ENCODE peak calls at places on chromosomes 4 and X, in eight cellular contexts. A is HFF-Myc, D is GM12864, E is HFFc6, Q is colonic mucosa, K is brain microvascular endothelial cell, Z is cardiac fibroblast, P is SK-N-SH. W is an unnamed sample.

GRCh38 chr4:37322122-37322521 is 77.6 kb downstream of the NWD2 start:
- DNase-seq in A (no peak), D (no peak), E (no peak), Q (no peak), K (no peak), Z (no peak), P (no peak), W (no peak)

GRCh38 chr4:153792007-153792892 is 3.4 kb upstream of the SFRP2 start:
- DNase-seq in A (no peak), D (no peak), E (no peak), Q (peak), K (peak), Z (peak), P (peak), W (peak)

GRCh38 chrX:19864736-19865135 is 22.7 kb downstream of the SH3KBP1 start:
- DNase-seq in A (no peak), D (no peak), E (no peak), Q (no peak), K (no peak), Z (no peak), P (no peak), W (no peak)

GRCh38 chrX:148448686-148449085 is 51.7 kb upstream of the AFF2 start:
- DNase-seq in A (no peak), D (no peak), E (no peak), Q (no peak), K (no peak), Z (no peak), P (no peak), W (no peak)

GRCh38 chr4:83618431-83618830 is 82.5 kb downstream of the GPAT3 start:
- DNase-seq in A (no peak), D (no peak), E (peak), Q (peak), K (peak), Z (peak), P (no peak), W (peak)

GRCh38 chrX:10800776-10801175 is 180.4 kb upstream of the MID1 start:
- DNase-seq in A (no peak), D (no peak), E (no peak), Q (no peak), K (no peak), Z (no peak), P (no peak), W (no peak)

GRCh38 chr4:39274503-39274902 is 91.7 kb downstream of the RFC1 start:
- DNase-seq in A (no peak), D (no peak), E (no peak), Q (no peak), K (no peak), Z (no peak), P (peak), W (no peak)

GRCh38 chr4:101049549-101050001 is 297.8 kb downstream of the PPP3CA start:
- DNase-seq in A (no peak), D (no peak), E (no peak), Q (no peak), K (no peak), Z (no peak), P (peak), W (no peak)

GRCh38 chr4:77202491-77202890 is 45.5 kb downstream of the CCNG2 start:
- DNase-seq in A (no peak), D (no peak), E (no peak), Q (peak), K (no peak), Z (no peak), P (no peak), W (no peak)

GRCh38 chrX:132716006-132716405 is 227.2 kb upstream of the MBNL3 start:
- DNase-seq in A (no peak), D (no peak), E (no peak), Q (no peak), K (no peak), Z (no peak), P (peak), W (peak)

GRCh38 chrX:132664273-132664672 is 175.4 kb upstream of the MBNL3 start:
- DNase-seq in A (no peak), D (no peak), E (no peak), Q (no peak), K (no peak), Z (no peak), P (no peak), W (no peak)

GRCh38 chr4:109721033-109721432 is 8.8 kb downstream of the PLA2G12A start:
- DNase-seq in A (no peak), D (no peak), E (no peak), Q (no peak), K (peak), Z (no peak), P (no peak), W (peak)

GRCh38 chr4:110869114-110869513 is 246.2 kb upstream of the PITX2 start:
- DNase-seq in A (no peak), D (no peak), E (peak), Q (no peak), K (peak), Z (peak), P (no peak), W (peak)

GRCh38 chr4:48033825-48034413 is 17.3 kb downstream of the NIPAL1 start:
- DNase-seq in A (no peak), D (no peak), E (peak), Q (peak), K (peak), Z (peak), P (peak), W (no peak)

GRCh38 chrX:87337267-87337666 is 180.3 kb upstream of the KLHL4 start:
- DNase-seq in A (no peak), D (no peak), E (no peak), Q (no peak), K (no peak), Z (peak), P (no peak), W (no peak)

GRCh38 chr4:9771069-9771468 is 10.4 kb upstream of the DRD5 start:
- DNase-seq in A (no peak), D (no peak), E (no peak), Q (no peak), K (no peak), Z (no peak), P (no peak), W (no peak)

GRCh38 chrX:110156167-110156754 is 153.3 kb downstream of the TMEM164 start:
- DNase-seq in A (no peak), D (no peak), E (no peak), Q (no peak), K (no peak), Z (no peak), P (no peak), W (no peak)

GRCh38 chr4:111954546-111954945 is 190.7 kb upstream of the FAM241A start:
- DNase-seq in A (no peak), D (no peak), E (no peak), Q (no peak), K (no peak), Z (no peak), P (no peak), W (peak)

GRCh38 chrX:63585936-63586335 is 199.1 kb downstream of the ARHGEF9 start:
- DNase-seq in A (no peak), D (no peak), E (no peak), Q (no peak), K (no peak), Z (no peak), P (no peak), W (no peak)

GRCh38 chr4:34720563-34720962 is 1523.8 kb downstream of the ARAP2 start:
- DNase-seq in A (peak), D (no peak), E (peak), Q (no peak), K (no peak), Z (peak), P (peak), W (peak)

GRCh38 chr4:178955614-178956013 is 1513.4 kb upstream of the AGA start:
- DNase-seq in A (no peak), D (no peak), E (no peak), Q (no peak), K (no peak), Z (no peak), P (no peak), W (no peak)

GRCh38 chrX:30930679-30931078 is 41.6 kb upstream of the TAB3 start:
- DNase-seq in A (no peak), D (no peak), E (no peak), Q (no peak), K (no peak), Z (no peak), P (no peak), W (no peak)

GRCh38 chr4:32268949-32269348 is 1548.8 kb downstream of the PCDH7 start:
- DNase-seq in A (no peak), D (no peak), E (no peak), Q (no peak), K (no peak), Z (peak), P (no peak), W (no peak)

GRCh38 chrX:47380268-47380667 is 9.9 kb downstream of the ZNF157 start:
- DNase-seq in A (no peak), D (peak), E (no peak), Q (peak), K (no peak), Z (no peak), P (no peak), W (peak)

GRCh38 chr4:44927361-44928061 is 201.2 kb upstream of the GNPDA2 start:
- DNase-seq in A (no peak), D (no peak), E (peak), Q (no peak), K (no peak), Z (peak), P (peak), W (no peak)

GRCh38 chrX:154602766-154603437 is 16.2 kb downstream of the CTAG1B start:
- DNase-seq in A (no peak), D (no peak), E (no peak), Q (no peak), K (no peak), Z (no peak), P (no peak), W (no peak)

GRCh38 chr4:3845094-3845743 is 79.0 kb downstream of the ADRA2C start:
- DNase-seq in A (no peak), D (no peak), E (no peak), Q (no peak), K (no peak), Z (no peak), P (no peak), W (no peak)
- TF ChIP-seq CTCF in A (no peak), D (no peak), E (peak), Q (no peak), K (no peak), Z (no peak), P (no peak), W (no peak)

DNA sequence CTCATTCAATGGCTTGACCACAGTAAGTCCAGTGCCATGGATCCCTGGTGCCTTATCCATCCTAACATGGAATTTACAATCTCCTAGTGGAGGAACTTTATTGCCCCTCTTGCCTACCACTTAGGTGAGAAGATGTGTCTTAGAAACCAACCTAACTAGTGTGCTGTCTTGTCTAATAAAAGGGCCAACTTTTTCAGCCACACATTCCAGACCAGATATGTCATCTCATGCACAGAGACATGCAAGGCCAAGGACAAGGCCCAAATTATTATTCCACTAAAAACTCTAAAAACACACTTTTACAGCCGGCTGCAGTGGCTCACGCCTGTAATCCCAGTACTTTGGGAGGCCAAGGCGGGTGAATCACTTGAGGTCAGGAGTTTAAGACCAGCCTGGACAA is 10.6 kb upstream of the PRDX4 start:
- DNase-seq in A (no peak), D (no peak), E (peak), Q (no peak), K (no peak), Z (peak), P (no peak), W (peak)
- TF ChIP-seq CTCF in A (no peak), D (no peak), E (no peak), Q (no peak), K (no peak), Z (no peak), P (no peak), W (no peak)

DNA sequence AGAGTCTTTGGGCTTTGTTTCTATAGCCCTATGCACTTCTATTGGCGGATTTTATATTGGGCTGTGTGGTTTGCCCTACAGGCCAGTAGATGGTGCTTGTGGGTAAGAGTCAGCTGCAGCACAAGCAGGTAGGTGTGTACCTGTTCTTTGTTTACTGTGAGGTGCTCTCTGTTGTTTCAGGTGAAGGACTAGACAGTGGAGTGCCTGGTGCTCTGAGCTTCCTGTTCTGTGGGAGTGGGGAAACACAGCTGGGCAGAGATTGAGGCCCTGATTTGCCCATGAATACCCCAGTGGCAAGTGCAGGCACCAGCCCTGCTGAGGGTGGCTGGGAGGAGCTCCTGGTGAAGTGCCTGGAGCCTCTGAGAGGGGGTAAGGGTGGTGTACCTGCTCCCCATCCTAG is 26.3 kb upstream of the UCP1 start:
- DNase-seq in A (no peak), D (peak), E (peak), Q (peak), K (no peak), Z (peak), P (no peak), W (peak)
- TF ChIP-seq CTCF in A (peak), D (peak), E (peak), Q (peak), K (peak), Z (peak), P (peak), W (peak)

GRCh38 chrX:76183289-76184057 is 10.6 kb downstream of the PBDC1 start:
- DNase-seq in A (peak), D (no peak), E (peak), Q (no peak), K (peak), Z (peak), P (no peak), W (peak)
- TF ChIP-seq CTCF in A (no peak), D (no peak), E (no peak), Q (no peak), K (no peak), Z (no peak), P (no peak), W (no peak)

DNA sequence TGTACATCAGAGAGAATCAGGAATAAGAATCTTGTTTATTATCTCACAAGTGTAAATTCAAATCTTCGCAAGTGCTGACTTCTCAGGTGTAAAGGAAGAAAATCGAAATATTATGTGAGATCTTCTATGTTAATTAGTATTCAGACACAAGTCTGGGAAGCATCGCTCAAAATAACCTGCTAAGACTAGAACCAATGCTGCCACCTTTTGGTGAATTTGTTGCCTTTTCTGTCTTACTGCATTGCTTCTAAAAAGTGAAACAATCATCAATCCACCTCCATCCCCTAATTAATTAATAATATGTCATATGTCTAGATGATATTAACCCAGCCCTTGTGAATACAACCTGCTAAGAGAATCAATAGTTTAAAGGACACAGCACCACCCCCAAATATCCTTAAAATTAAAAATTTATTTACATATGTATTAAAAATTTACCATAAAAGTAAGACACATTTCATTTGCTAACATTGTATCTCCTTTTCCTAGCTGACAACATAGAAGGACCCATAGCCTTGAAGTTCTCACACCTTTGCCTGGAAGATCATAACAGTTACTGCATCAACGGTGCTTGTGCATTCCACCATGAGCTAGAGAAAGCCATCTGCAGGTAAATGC is 3.5 kb downstream of the EPGN start:
- DNase-seq in A (peak), D (peak), E (peak), Q (peak), K (peak), Z (peak), P (peak), W (peak)
- TF ChIP-seq CTCF in A (peak), D (peak), E (peak), Q (peak), K (peak), Z (peak), P (peak), W (peak)

GRCh38 chrX:386239-386767 is 404 bp downstream of the PPP2R3B start:
- DNase-seq in A (no peak), D (peak), E (no peak), Q (peak), K (no peak), Z (no peak), P (no peak), W (no peak)

GRCh38 chrX:387729-388128 is 1.0 kb upstream of the PPP2R3B start:
- DNase-seq in A (no peak), D (no peak), E (no peak), Q (peak), K (no peak), Z (no peak), P (no peak), W (no peak)

GRCh38 chrX:386768-387575 is at the start of gene PPP2R3B:
- DNase-seq in A (peak), D (peak), E (peak), Q (peak), K (peak), Z (peak), P (peak), W (peak)

GRCh38 chrX:389021-389441 is 2.3 kb upstream of the PPP2R3B start:
- DNase-seq in A (no peak), D (no peak), E (no peak), Q (no peak), K (no peak), Z (no peak), P (no peak), W (no peak)

DNA sequence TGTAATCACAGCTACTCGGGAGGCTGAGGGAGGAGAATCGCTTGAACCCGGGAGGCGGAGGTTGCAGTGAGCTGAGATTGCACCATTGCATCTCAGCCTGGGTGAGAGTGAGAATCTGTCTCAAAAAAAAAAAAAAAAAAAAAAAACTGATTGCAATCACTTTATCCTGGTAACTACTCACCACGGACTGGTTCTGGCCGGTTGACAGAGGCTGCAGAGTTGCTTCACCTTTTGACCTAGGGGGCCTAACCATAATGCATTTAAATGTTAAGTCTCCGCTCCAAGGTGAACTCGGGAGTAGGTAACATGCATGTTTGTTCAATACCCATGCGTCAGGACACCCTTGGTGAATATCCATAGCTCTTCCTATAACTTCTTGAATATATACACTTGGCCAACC is 1.8 kb downstream of the PPP2R3B start:
- DNase-seq in A (no peak), D (no peak), E (no peak), Q (no peak), K (no peak), Z (no peak), P (no peak), W (no peak)
- TF ChIP-seq CTCF in A (no peak), D (no peak), E (no peak), Q (no peak), K (no peak), Z (no peak), P (no peak), W (no peak)

DNA sequence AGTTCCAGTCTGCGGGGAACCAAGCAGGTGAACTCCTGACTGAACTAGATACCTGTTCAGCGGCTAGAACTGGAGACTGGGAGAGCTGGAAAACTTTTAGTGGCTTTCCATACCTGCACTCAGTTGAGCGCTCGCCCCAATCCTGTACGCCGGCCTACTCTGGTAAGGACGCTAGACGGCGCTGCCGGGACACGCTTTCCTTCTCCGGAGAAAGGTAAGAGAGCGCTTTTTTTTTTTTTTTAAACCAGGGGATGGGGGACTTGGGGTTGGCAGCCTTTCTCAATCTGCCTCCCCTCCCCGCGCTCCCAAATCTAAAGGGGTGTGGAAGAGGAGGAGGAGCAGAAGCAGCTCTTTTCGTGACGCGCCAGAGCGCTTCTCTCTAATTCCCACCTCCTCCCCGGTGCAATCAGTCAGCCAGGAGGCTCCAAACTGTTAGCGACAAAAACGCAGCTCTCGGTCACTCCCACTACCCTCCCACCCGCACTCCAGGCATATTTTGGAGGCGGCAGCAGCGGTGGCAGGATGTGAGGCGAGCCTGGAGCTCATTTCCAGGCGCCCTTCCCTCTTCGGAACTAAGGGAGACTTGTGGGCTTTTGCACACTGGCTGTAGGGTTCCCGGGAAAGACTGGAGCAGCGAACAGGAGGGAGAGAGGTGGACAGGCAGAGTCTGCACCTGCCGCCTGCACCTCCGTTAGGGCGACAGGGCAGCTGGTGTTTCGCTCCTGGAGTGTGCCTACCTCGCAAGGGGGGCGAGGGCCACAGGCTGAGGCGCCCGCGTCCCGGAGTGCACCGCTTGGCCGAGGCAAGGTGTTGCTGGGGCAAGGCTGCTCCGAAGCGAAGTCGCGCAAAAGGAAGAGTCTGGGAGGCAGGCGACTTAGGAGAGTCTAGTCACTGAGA is at the start of gene IL1RAPL2:
- DNase-seq in A (no peak), D (no peak), E (no peak), Q (peak), K (no peak), Z (peak), P (peak), W (peak)
- TF ChIP-seq CTCF in A (peak), D (no peak), E (peak), Q (peak), K (peak), Z (peak), P (peak), W (peak)

W was measured in foreskin fibroblast.